ENCODE peak calls at places on chromosomes 2 and 18, in six cellular contexts. W is adrenal gland, F is HepG2, L is RWPE2, D is iPS DF 6.9, A is neuronal stem cell. U is an unnamed sample.

GRCh38 chr2:202109737-202110184 is 36.7 kb downstream of the KIAA2012 start:
- DNase-seq in W (peak; percentile 25), F (no peak), L (no peak), D (no peak), A (no peak), U (peak; percentile 56)

GRCh38 chr2:65654496-65654895 is 222.1 kb upstream of the SPRED2 start:
- DNase-seq in W (no peak), F (no peak), L (no peak), D (no peak), A (no peak), U (no peak)

GRCh38 chr2:9590635-9591034 is 35.0 kb upstream of the ADAM17 start:
- DNase-seq in W (no peak), F (no peak), L (no peak), D (no peak), A (no peak), U (no peak)

GRCh38 chr2:193561054-193561453 is 1366.3 kb upstream of the TMEFF2 start:
- DNase-seq in W (no peak), F (no peak), L (no peak), D (no peak), A (no peak), U (no peak)

GRCh38 chr2:149598014-149598395 is 10.4 kb upstream of the MMADHC start:
- DNase-seq in W (peak; percentile 27), F (no peak), L (no peak), D (no peak), A (no peak), U (no peak)

GRCh38 chr2:120702061-120702460 is 33.6 kb upstream of the GLI2 start:
- DNase-seq in W (no peak), F (no peak), L (no peak), D (no peak), A (no peak), U (no peak)

GRCh38 chr2:60926751-60927568 is 45.6 kb downstream of the REL start:
- DNase-seq in W (no peak), F (no peak), L (no peak), D (no peak), A (no peak), U (no peak)

GRCh38 chr2:159224061-159224813 is 62.3 kb downstream of the WDSUB1 start:
- DNase-seq in W (no peak), F (no peak), L (no peak), D (no peak), A (no peak), U (no peak)

GRCh38 chr2:157404363-157404762 is 39.5 kb downstream of the CYTIP start:
- DNase-seq in W (no peak), F (no peak), L (no peak), D (no peak), A (no peak), U (no peak)

GRCh38 chr2:30915485-30915884 is 108.2 kb upstream of the CAPN13 start:
- DNase-seq in W (no peak), F (peak; percentile 22), L (no peak), D (peak; percentile 29), A (peak; percentile 18), U (no peak)

GRCh38 chr18:42028232-42028832 is 73.3 kb downstream of the PIK3C3 start:
- DNase-seq in W (no peak), F (peak; percentile 12), L (no peak), D (no peak), A (no peak), U (no peak)

GRCh38 chr2:57330447-57330846 is 716.2 kb upstream of the VRK2 start:
- DNase-seq in W (no peak), F (no peak), L (no peak), D (no peak), A (no peak), U (no peak)

GRCh38 chr18:48136544-48137353 is 206.3 kb upstream of the SMAD2 start:
- DNase-seq in W (no peak), F (no peak), L (no peak), D (no peak), A (no peak), U (no peak)

GRCh38 chr2:38149533-38149932 is 73.6 kb upstream of the CYP1B1 start:
- DNase-seq in W (peak; percentile 60), F (no peak), L (no peak), D (no peak), A (no peak), U (peak; percentile 63)

GRCh38 chr2:170052151-170052550 is 125.8 kb upstream of the MYO3B start:
- DNase-seq in W (no peak), F (no peak), L (no peak), D (no peak), A (no peak), U (no peak)

GRCh38 chr2:191155608-191156071 is 4.8 kb upstream of the STAT4 start:
- DNase-seq in W (no peak), F (no peak), L (no peak), D (no peak), A (no peak), U (no peak)

GRCh38 chr18:28284132-28284531 is 107.2 kb upstream of the CDH2 start:
- DNase-seq in W (no peak), F (no peak), L (no peak), D (no peak), A (no peak), U (no peak)

DNA sequence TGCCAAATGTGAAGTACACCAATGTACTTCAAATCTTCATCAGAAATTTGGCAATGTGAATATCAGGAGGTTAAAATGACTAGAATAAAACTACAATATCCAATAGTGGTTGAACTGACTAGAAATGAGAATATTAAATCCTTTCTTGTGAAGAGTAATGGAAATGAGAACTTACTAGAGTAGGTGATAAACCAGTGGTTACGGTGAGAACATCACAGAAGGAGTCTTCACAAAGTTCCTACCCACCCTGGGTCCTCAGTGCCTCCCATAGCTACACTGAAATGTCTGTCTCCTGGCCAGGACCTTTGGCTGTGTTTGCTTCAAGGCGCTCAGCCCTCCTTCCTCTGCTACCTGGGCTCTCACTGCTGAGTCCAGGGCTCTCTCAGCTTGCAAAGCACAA is 289.7 kb downstream of the STK39 start:
- DNase-seq in W (no peak), F (no peak), L (no peak), D (no peak), A (no peak), U (no peak)
- H3K9me3 ChIP-seq in W (no peaks in the 10 kb centered on the region), F (no peaks in the 10 kb centered on the region), L (no peaks in the 10 kb centered on the region), D (no peaks in the 10 kb centered on the region), A (no peaks in the 10 kb centered on the region), U (peaks cover 3% of the 10 kb centered on the region)

GRCh38 chr2:70094978-70095832 is 7.9 kb downstream of the PCBP1 start:
- DNase-seq in W (peak; percentile 64), F (peak; percentile 87), L (no peak), D (no peak), A (no peak), U (no peak)

GRCh38 chr2:70091816-70092215 is 4.5 kb downstream of the PCBP1 start:
- DNase-seq in W (no peak), F (no peak), L (no peak), D (no peak), A (no peak), U (no peak)

GRCh38 chr2:70091364-70091763 is 4.1 kb downstream of the PCBP1 start:
- DNase-seq in W (no peak), F (no peak), L (no peak), D (no peak), A (no peak), U (no peak)

GRCh38 chr2:70095833-70096670 is 8.8 kb downstream of the PCBP1 start:
- DNase-seq in W (no peak), F (no peak), L (no peak), D (no peak), A (no peak), U (no peak)

GRCh38 chr2:70094171-70094977 is 7.1 kb downstream of the PCBP1 start:
- DNase-seq in W (no peak), F (peak; percentile 78), L (no peak), D (no peak), A (no peak), U (no peak)
- H3K4me3 ChIP-seq in W (no peak overlapping the region), F (peak overlapping the region; percentile 36), L (no peak overlapping the region), D (no peak overlapping the region), A (no peak overlapping the region), U (no peak overlapping the region)

GRCh38 chr2:71919701-71920100 is 228.0 kb downstream of the CYP26B1 start:
- DNase-seq in W (no peak), F (no peak), L (no peak), D (no peak), A (no peak), U (no peak)
- H3K9me3 ChIP-seq in W (no peaks in the 10 kb centered on the region), F (no peaks in the 10 kb centered on the region), L (peaks cover 5% of the 10 kb centered on the region), D (no peaks in the 10 kb centered on the region), A (peaks cover 2% of the 10 kb centered on the region), U (no peaks in the 10 kb centered on the region)

GRCh38 chr2:45119038-45119437 is 109.8 kb upstream of the SIX2 start:
- DNase-seq in W (no peak), F (peak; percentile 67), L (no peak), D (no peak), A (no peak), U (no peak)

GRCh38 chr2:45117383-45117782 is 108.1 kb upstream of the SIX2 start:
- DNase-seq in W (no peak), F (no peak), L (no peak), D (no peak), A (no peak), U (no peak)

GRCh38 chr2:45121236-45121927 is 112.1 kb upstream of the SIX2 start:
- DNase-seq in W (no peak), F (no peak), L (no peak), D (no peak), A (no peak), U (no peak)

GRCh38 chr2:45120546-45120945 is 111.3 kb upstream of the SIX2 start:
- DNase-seq in W (no peak), F (no peak), L (no peak), D (no peak), A (no peak), U (no peak)

DNA sequence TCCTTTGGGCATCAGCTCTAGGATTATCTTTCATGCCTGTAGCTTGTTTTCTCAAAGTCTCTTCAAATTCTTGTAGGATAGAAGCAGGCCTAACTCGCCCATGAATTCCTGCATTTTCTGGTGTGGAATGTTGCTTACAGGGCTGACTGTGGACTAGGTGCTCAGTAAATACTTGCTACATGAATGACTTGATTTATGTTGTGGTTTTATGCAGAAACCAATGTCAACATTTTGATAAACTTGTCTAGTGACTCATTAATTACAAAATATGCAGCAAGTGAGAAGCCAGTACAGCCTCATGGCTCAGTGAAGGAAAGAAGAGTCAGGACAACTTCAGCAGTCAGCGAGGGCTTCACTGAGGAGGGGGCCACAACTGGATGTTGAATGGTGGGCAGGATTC is 110.6 kb upstream of the SIX2 start:
- DNase-seq in W (no peak), F (no peak), L (no peak), D (no peak), A (no peak), U (no peak)
- H3K4me3 ChIP-seq in W (no peak overlapping the region), F (no peak overlapping the region), L (no peak overlapping the region), D (no peak overlapping the region), A (no peak overlapping the region), U (no peak overlapping the region)

GRCh38 chr2:137764638-137765037 is 199.6 kb upstream of the HNMT start:
- DNase-seq in W (no peak), F (no peak), L (no peak), D (no peak), A (no peak), U (no peak)
- H3K9me3 ChIP-seq in W (no peaks in the 10 kb centered on the region), F (no peaks in the 10 kb centered on the region), L (no peaks in the 10 kb centered on the region), D (no peaks in the 10 kb centered on the region), A (no peaks in the 10 kb centered on the region), U (peaks cover 3% of the 10 kb centered on the region)

GRCh38 chr2:105568323-105568610 is 169.4 kb upstream of the FHL2 start:
- DNase-seq in W (no peak), F (no peak), L (no peak), D (no peak), A (no peak), U (no peak)
- H3K4me3 ChIP-seq in W (no peak overlapping the region), F (no peak overlapping the region), L (no peak overlapping the region), D (no peak overlapping the region), A (no peak overlapping the region), U (no peak overlapping the region)